ENCODE peak calls at places on chromosomes 2 and 18, in eight cellular contexts. One of them, this sample, is unnamed. For H3K9me2, the result is how much of the 10 kb centered on the place peaks cover.

GRCh38 chr2:174027956-174028355 is 62.8 kb upstream of the SP3 start:
- DNase-seq in hepatocyte: no peak
- DNase-seq in GM23338: no peak
- DNase-seq in SK-N-SH: no peak
- DNase-seq in PC-3: no peak
- DNase-seq in HCT116: no peak
- DNase-seq in OCI-LY7: no peak
- DNase-seq in PC-9: no peak
- DNase-seq in this sample: no peak

GRCh38 chr18:24227976-24228660 is 89.3 kb downstream of the CABYR start:
- DNase-seq in hepatocyte: no peak
- DNase-seq in GM23338: peak
- DNase-seq in SK-N-SH: peak
- DNase-seq in PC-3: peak
- DNase-seq in HCT116: no peak
- DNase-seq in OCI-LY7: no peak
- DNase-seq in PC-9: peak
- DNase-seq in this sample: no peak

GRCh38 chr2:226959418-226959817 is 123.6 kb downstream of the RHBDD1 start:
- DNase-seq in hepatocyte: no peak
- DNase-seq in GM23338: no peak
- DNase-seq in SK-N-SH: no peak
- DNase-seq in PC-3: no peak
- DNase-seq in HCT116: no peak
- DNase-seq in OCI-LY7: no peak
- DNase-seq in PC-9: no peak
- DNase-seq in this sample: no peak

GRCh38 chr2:170241731-170242130 is 63.8 kb downstream of the MYO3B start:
- DNase-seq in hepatocyte: no peak
- DNase-seq in GM23338: no peak
- DNase-seq in SK-N-SH: no peak
- DNase-seq in PC-3: no peak
- DNase-seq in HCT116: no peak
- DNase-seq in OCI-LY7: no peak
- DNase-seq in PC-9: no peak
- DNase-seq in this sample: no peak

GRCh38 chr2:216992056-216992455 is 132.2 kb upstream of the TNP1 start:
- DNase-seq in hepatocyte: no peak
- DNase-seq in GM23338: no peak
- DNase-seq in SK-N-SH: no peak
- DNase-seq in PC-3: no peak
- DNase-seq in HCT116: no peak
- DNase-seq in OCI-LY7: no peak
- DNase-seq in PC-9: no peak
- DNase-seq in this sample: no peak

GRCh38 chr2:183214680-183215079 is 90.4 kb downstream of the NUP35 start:
- DNase-seq in hepatocyte: no peak
- DNase-seq in GM23338: no peak
- DNase-seq in SK-N-SH: no peak
- DNase-seq in PC-3: no peak
- DNase-seq in HCT116: no peak
- DNase-seq in OCI-LY7: no peak
- DNase-seq in PC-9: no peak
- DNase-seq in this sample: no peak

GRCh38 chr2:121519153-121519552 is 11.5 kb upstream of the RNU4ATAC start:
- DNase-seq in hepatocyte: no peak
- DNase-seq in GM23338: no peak
- DNase-seq in SK-N-SH: no peak
- DNase-seq in PC-3: no peak
- DNase-seq in HCT116: no peak
- DNase-seq in OCI-LY7: no peak
- DNase-seq in PC-9: no peak
- DNase-seq in this sample: no peak

GRCh38 chr2:122136071-122136470 is 380.6 kb downstream of the TSN start:
- DNase-seq in hepatocyte: no peak
- DNase-seq in GM23338: peak
- DNase-seq in SK-N-SH: peak
- DNase-seq in PC-3: peak
- DNase-seq in HCT116: peak
- DNase-seq in OCI-LY7: peak
- DNase-seq in PC-9: no peak
- DNase-seq in this sample: no peak

GRCh38 chr18:51340332-51340731 is 142.9 kb upstream of the MEX3C start:
- DNase-seq in hepatocyte: no peak
- DNase-seq in GM23338: no peak
- DNase-seq in SK-N-SH: no peak
- DNase-seq in PC-3: no peak
- DNase-seq in HCT116: no peak
- DNase-seq in OCI-LY7: no peak
- DNase-seq in PC-9: no peak
- DNase-seq in this sample: peak

GRCh38 chr2:138087761-138088602 is 123.7 kb downstream of the HNMT start:
- DNase-seq in hepatocyte: no peak
- DNase-seq in GM23338: no peak
- DNase-seq in SK-N-SH: no peak
- DNase-seq in PC-3: peak
- DNase-seq in HCT116: no peak
- DNase-seq in OCI-LY7: no peak
- DNase-seq in PC-9: no peak
- DNase-seq in this sample: no peak

GRCh38 chr18:36769611-36770314 is 59.0 kb downstream of the TPGS2 start:
- DNase-seq in hepatocyte: no peak
- DNase-seq in GM23338: peak
- DNase-seq in SK-N-SH: no peak
- DNase-seq in PC-3: no peak
- DNase-seq in HCT116: peak
- DNase-seq in OCI-LY7: no peak
- DNase-seq in PC-9: no peak
- DNase-seq in this sample: no peak
- TF ChIP-seq CTCF in hepatocyte: peak
- TF ChIP-seq CTCF in GM23338: peak
- TF ChIP-seq CTCF in SK-N-SH: peak
- TF ChIP-seq CTCF in PC-3: no peak
- TF ChIP-seq CTCF in HCT116: peak
- TF ChIP-seq CTCF in OCI-LY7: peak
- TF ChIP-seq CTCF in PC-9: peak
- TF ChIP-seq CTCF in this sample: peak

GRCh38 chr18:37336568-37337285 is 228.9 kb downstream of the CELF4 start:
- DNase-seq in hepatocyte: no peak
- DNase-seq in GM23338: no peak
- DNase-seq in SK-N-SH: no peak
- DNase-seq in PC-3: no peak
- DNase-seq in HCT116: no peak
- DNase-seq in OCI-LY7: no peak
- DNase-seq in PC-9: no peak
- DNase-seq in this sample: no peak

GRCh38 chr18:37335337-37335736 is 230.3 kb downstream of the CELF4 start:
- DNase-seq in hepatocyte: peak
- DNase-seq in GM23338: no peak
- DNase-seq in SK-N-SH: peak
- DNase-seq in PC-3: no peak
- DNase-seq in HCT116: no peak
- DNase-seq in OCI-LY7: no peak
- DNase-seq in PC-9: no peak
- DNase-seq in this sample: no peak

GRCh38 chr18:37330173-37330572 is 235.4 kb downstream of the CELF4 start:
- DNase-seq in hepatocyte: no peak
- DNase-seq in GM23338: no peak
- DNase-seq in SK-N-SH: no peak
- DNase-seq in PC-3: no peak
- DNase-seq in HCT116: no peak
- DNase-seq in OCI-LY7: no peak
- DNase-seq in PC-9: no peak
- DNase-seq in this sample: no peak

GRCh38 chr18:37332764-37333420 is 232.7 kb downstream of the CELF4 start:
- DNase-seq in hepatocyte: no peak
- DNase-seq in GM23338: no peak
- DNase-seq in SK-N-SH: peak
- DNase-seq in PC-3: no peak
- DNase-seq in HCT116: no peak
- DNase-seq in OCI-LY7: no peak
- DNase-seq in PC-9: no peak
- DNase-seq in this sample: no peak

DNA sequence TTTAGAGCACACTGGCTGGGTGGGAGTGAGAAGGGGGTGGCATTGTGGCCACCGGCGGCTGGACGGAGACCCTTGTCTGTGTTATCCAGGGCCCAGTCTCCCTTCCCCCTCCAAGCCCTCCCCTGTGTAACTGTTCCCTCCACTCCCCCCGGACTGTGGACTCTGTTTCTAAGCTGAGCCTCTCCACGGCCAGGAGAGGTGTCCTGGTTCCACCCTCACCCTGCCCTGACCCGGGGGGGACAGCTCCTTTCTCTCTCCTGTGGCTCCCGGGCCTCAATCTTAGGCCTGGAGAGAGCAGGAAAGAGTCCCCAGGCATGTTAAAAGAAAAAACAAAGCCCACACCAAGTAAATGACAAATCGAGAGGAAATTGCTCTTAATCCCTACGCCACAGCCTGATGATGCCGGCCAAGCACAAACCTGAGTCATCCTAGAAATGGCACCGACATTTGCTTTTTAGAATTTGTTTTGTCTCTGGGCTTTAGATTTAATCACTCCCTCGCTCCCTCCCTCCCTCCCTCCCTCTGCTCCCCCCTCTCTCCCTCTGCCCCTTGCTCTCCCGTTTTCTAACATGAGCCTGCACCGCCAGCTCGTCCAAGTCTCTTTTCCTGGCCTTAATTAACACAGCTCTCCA is 231.0 kb downstream of the CELF4 start:
- DNase-seq in hepatocyte: no peak
- DNase-seq in GM23338: no peak
- DNase-seq in SK-N-SH: peak
- DNase-seq in PC-3: no peak
- DNase-seq in HCT116: no peak
- DNase-seq in OCI-LY7: no peak
- DNase-seq in PC-9: no peak
- DNase-seq in this sample: no peak
- H3K4me2 ChIP-seq in hepatocyte: no peak
- H3K4me2 ChIP-seq in GM23338: no peak
- H3K4me2 ChIP-seq in SK-N-SH: peak
- H3K4me2 ChIP-seq in PC-3: no peak
- H3K4me2 ChIP-seq in HCT116: no peak
- H3K4me2 ChIP-seq in OCI-LY7: no peak
- H3K4me2 ChIP-seq in PC-9: no peak
- H3K4me2 ChIP-seq in this sample: no peak

GRCh38 chr2:131030478-131030971 is 62.7 kb downstream of the FAM168B start:
- DNase-seq in hepatocyte: no peak
- DNase-seq in GM23338: no peak
- DNase-seq in SK-N-SH: peak
- DNase-seq in PC-3: no peak
- DNase-seq in HCT116: no peak
- DNase-seq in OCI-LY7: no peak
- DNase-seq in PC-9: no peak
- DNase-seq in this sample: no peak

GRCh38 chr2:131029812-131030211 is 63.4 kb downstream of the FAM168B start:
- DNase-seq in hepatocyte: no peak
- DNase-seq in GM23338: no peak
- DNase-seq in SK-N-SH: no peak
- DNase-seq in PC-3: no peak
- DNase-seq in HCT116: no peak
- DNase-seq in OCI-LY7: no peak
- DNase-seq in PC-9: no peak
- DNase-seq in this sample: no peak

GRCh38 chr2:131031875-131032274 is 61.4 kb downstream of the FAM168B start:
- DNase-seq in hepatocyte: no peak
- DNase-seq in GM23338: no peak
- DNase-seq in SK-N-SH: peak
- DNase-seq in PC-3: no peak
- DNase-seq in HCT116: no peak
- DNase-seq in OCI-LY7: no peak
- DNase-seq in PC-9: no peak
- DNase-seq in this sample: no peak

GRCh38 chr2:131032393-131032836 is 60.8 kb downstream of the FAM168B start:
- DNase-seq in hepatocyte: no peak
- DNase-seq in GM23338: no peak
- DNase-seq in SK-N-SH: no peak
- DNase-seq in PC-3: no peak
- DNase-seq in HCT116: no peak
- DNase-seq in OCI-LY7: no peak
- DNase-seq in PC-9: no peak
- DNase-seq in this sample: no peak

DNA sequence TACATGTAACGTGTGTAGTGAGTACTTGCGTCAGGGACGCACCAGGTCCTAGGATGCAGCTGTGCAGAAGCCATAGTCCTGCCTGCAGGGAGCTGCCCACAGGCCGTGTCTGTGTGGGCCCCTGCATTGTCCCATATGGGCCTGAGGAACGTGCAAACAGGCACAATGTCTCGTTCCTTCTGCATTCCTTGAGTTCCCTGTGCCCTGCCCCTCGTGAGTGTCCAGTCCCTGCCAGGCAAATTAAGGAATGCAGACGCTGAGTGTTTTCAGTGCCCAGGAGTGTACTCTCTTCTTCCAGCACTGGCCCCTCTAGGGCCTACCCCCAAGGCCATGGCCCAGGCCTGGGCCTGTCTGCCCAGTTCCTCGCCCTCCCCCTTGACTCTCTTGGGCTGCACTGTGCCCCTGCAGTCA is 61.8 kb downstream of the FAM168B start:
- DNase-seq in hepatocyte: no peak
- DNase-seq in GM23338: no peak
- DNase-seq in SK-N-SH: no peak
- DNase-seq in PC-3: no peak
- DNase-seq in HCT116: no peak
- DNase-seq in OCI-LY7: no peak
- DNase-seq in PC-9: no peak
- DNase-seq in this sample: no peak
- H3K9me2 ChIP-seq in hepatocyte: under half
- H3K9me2 ChIP-seq in GM23338: under half
- H3K9me2 ChIP-seq in SK-N-SH: under half
- H3K9me2 ChIP-seq in PC-3: under half
- H3K9me2 ChIP-seq in HCT116: under half
- H3K9me2 ChIP-seq in OCI-LY7: under half
- H3K9me2 ChIP-seq in PC-9: under half
- H3K9me2 ChIP-seq in this sample: under half

GRCh38 chr18:70197042-70197441 is 8.4 kb downstream of the RTTN start:
- DNase-seq in hepatocyte: no peak
- DNase-seq in GM23338: no peak
- DNase-seq in SK-N-SH: no peak
- DNase-seq in PC-3: no peak
- DNase-seq in HCT116: no peak
- DNase-seq in OCI-LY7: no peak
- DNase-seq in PC-9: no peak
- DNase-seq in this sample: no peak

GRCh38 chr18:70195014-70195614 is 10.4 kb downstream of the RTTN start:
- DNase-seq in hepatocyte: peak
- DNase-seq in GM23338: no peak
- DNase-seq in SK-N-SH: no peak
- DNase-seq in PC-3: no peak
- DNase-seq in HCT116: no peak
- DNase-seq in OCI-LY7: no peak
- DNase-seq in PC-9: no peak
- DNase-seq in this sample: peak

GRCh38 chr18:70195852-70196434 is 9.5 kb downstream of the RTTN start:
- DNase-seq in hepatocyte: peak
- DNase-seq in GM23338: peak
- DNase-seq in SK-N-SH: peak
- DNase-seq in PC-3: peak
- DNase-seq in HCT116: no peak
- DNase-seq in OCI-LY7: peak
- DNase-seq in PC-9: peak
- DNase-seq in this sample: peak

GRCh38 chr18:70200286-70200685 is 5.2 kb downstream of the RTTN start:
- DNase-seq in hepatocyte: no peak
- DNase-seq in GM23338: no peak
- DNase-seq in SK-N-SH: no peak
- DNase-seq in PC-3: no peak
- DNase-seq in HCT116: no peak
- DNase-seq in OCI-LY7: no peak
- DNase-seq in PC-9: no peak
- DNase-seq in this sample: no peak

GRCh38 chr18:70197844-70198243 is 7.6 kb downstream of the RTTN start:
- DNase-seq in hepatocyte: no peak
- DNase-seq in GM23338: no peak
- DNase-seq in SK-N-SH: no peak
- DNase-seq in PC-3: no peak
- DNase-seq in HCT116: no peak
- DNase-seq in OCI-LY7: no peak
- DNase-seq in PC-9: no peak
- DNase-seq in this sample: no peak
- TF ChIP-seq CTCF in hepatocyte: no peak
- TF ChIP-seq CTCF in GM23338: no peak
- TF ChIP-seq CTCF in SK-N-SH: no peak
- TF ChIP-seq CTCF in PC-3: no peak
- TF ChIP-seq CTCF in HCT116: no peak
- TF ChIP-seq CTCF in OCI-LY7: no peak
- TF ChIP-seq CTCF in PC-9: no peak
- TF ChIP-seq CTCF in this sample: no peak

This sample was measured in MM.1S.